ENCODE peak calls at places on chromosomes 6 and 20, in four cellular contexts. One of them, this sample, is unnamed.

GRCh38 chr6:98044168-98044567 is 761.2 kb upstream of the MMS22L start:
- DNase-seq in right lobe of liver: no peak
- DNase-seq in kidney tubule cell: no peak
- DNase-seq in HuH-7.5: no peak
- DNase-seq in this sample: no peak

GRCh38 chr20:16926626-16927025 is 178.5 kb downstream of the OTOR start:
- DNase-seq in right lobe of liver: no peak
- DNase-seq in kidney tubule cell: no peak
- DNase-seq in HuH-7.5: no peak
- DNase-seq in this sample: no peak

GRCh38 chr20:11204926-11205768 is 531.3 kb upstream of the JAG1 start:
- DNase-seq in right lobe of liver: peak
- DNase-seq in kidney tubule cell: peak
- DNase-seq in HuH-7.5: peak
- DNase-seq in this sample: peak

GRCh38 chr20:1293641-1294379 is 27.7 kb downstream of the SNPH start:
- DNase-seq in right lobe of liver: no peak
- DNase-seq in kidney tubule cell: no peak
- DNase-seq in HuH-7.5: no peak
- DNase-seq in this sample: no peak

GRCh38 chr6:24935753-24936152 is at the start of gene RIPOR2:
- DNase-seq in right lobe of liver: peak
- DNase-seq in kidney tubule cell: no peak
- DNase-seq in HuH-7.5: no peak
- DNase-seq in this sample: peak

GRCh38 chr6:157954150-157955117 is 27.2 kb upstream of the SYNJ2 start:
- DNase-seq in right lobe of liver: peak
- DNase-seq in kidney tubule cell: peak
- DNase-seq in HuH-7.5: peak
- DNase-seq in this sample: no peak

GRCh38 chr6:7541175-7542064 is at the start of gene DSP:
- DNase-seq in right lobe of liver: peak
- DNase-seq in kidney tubule cell: peak
- DNase-seq in HuH-7.5: peak
- DNase-seq in this sample: no peak

GRCh38 chr6:16654703-16655102 is 106.6 kb downstream of the ATXN1 start:
- DNase-seq in right lobe of liver: no peak
- DNase-seq in kidney tubule cell: no peak
- DNase-seq in HuH-7.5: no peak
- DNase-seq in this sample: no peak

GRCh38 chr20:48222595-48223180 is 437.4 kb upstream of the SULF2 start:
- DNase-seq in right lobe of liver: no peak
- DNase-seq in kidney tubule cell: no peak
- DNase-seq in HuH-7.5: no peak
- DNase-seq in this sample: no peak

GRCh38 chr6:99495466-99495865 is 19.8 kb downstream of the USP45 start:
- DNase-seq in right lobe of liver: no peak
- DNase-seq in kidney tubule cell: no peak
- DNase-seq in HuH-7.5: no peak
- DNase-seq in this sample: no peak

GRCh38 chr6:164401871-164402270 is 907.5 kb downstream of the C6orf118 start:
- DNase-seq in right lobe of liver: no peak
- DNase-seq in kidney tubule cell: no peak
- DNase-seq in HuH-7.5: no peak
- DNase-seq in this sample: peak

GRCh38 chr6:46048646-46049297 is 33.1 kb upstream of the CLIC5 start:
- DNase-seq in right lobe of liver: no peak
- DNase-seq in kidney tubule cell: no peak
- DNase-seq in HuH-7.5: no peak
- DNase-seq in this sample: no peak

GRCh38 chr6:34768148-34768547 is 10.8 kb downstream of the SNRPC start:
- DNase-seq in right lobe of liver: no peak
- DNase-seq in kidney tubule cell: no peak
- DNase-seq in HuH-7.5: no peak
- DNase-seq in this sample: no peak

GRCh38 chr6:131807644-131808459 is at the start of gene ENPP1:
- DNase-seq in right lobe of liver: peak
- DNase-seq in kidney tubule cell: peak
- DNase-seq in HuH-7.5: peak
- DNase-seq in this sample: peak

GRCh38 chr20:58906894-58907293 is 54.4 kb downstream of the GNAS start:
- DNase-seq in right lobe of liver: no peak
- DNase-seq in kidney tubule cell: peak
- DNase-seq in HuH-7.5: no peak
- DNase-seq in this sample: no peak

GRCh38 chr20:10857362-10858070 is 183.7 kb upstream of the JAG1 start:
- DNase-seq in right lobe of liver: peak
- DNase-seq in kidney tubule cell: peak
- DNase-seq in HuH-7.5: peak
- DNase-seq in this sample: peak

GRCh38 chr20:3847419-3847940 is 846 bp downstream of the MAVS start:
- DNase-seq in right lobe of liver: no peak
- DNase-seq in kidney tubule cell: peak
- DNase-seq in HuH-7.5: no peak
- DNase-seq in this sample: no peak

GRCh38 chr6:41237128-41237527 is 9.0 kb downstream of the TREML4 start:
- DNase-seq in right lobe of liver: no peak
- DNase-seq in kidney tubule cell: no peak
- DNase-seq in HuH-7.5: no peak
- DNase-seq in this sample: no peak

GRCh38 chr6:62614442-62614841 is 328.4 kb upstream of the KHDRBS2 start:
- DNase-seq in right lobe of liver: no peak
- DNase-seq in kidney tubule cell: no peak
- DNase-seq in HuH-7.5: no peak
- DNase-seq in this sample: no peak

GRCh38 chr6:47687432-47687831 is 10.9 kb upstream of the ADGRF4 start:
- DNase-seq in right lobe of liver: no peak
- DNase-seq in kidney tubule cell: no peak
- DNase-seq in HuH-7.5: no peak
- DNase-seq in this sample: no peak

GRCh38 chr6:7101290-7101689 is 6.5 kb upstream of the RREB1 start:
- DNase-seq in right lobe of liver: no peak
- DNase-seq in kidney tubule cell: no peak
- DNase-seq in HuH-7.5: no peak
- DNase-seq in this sample: no peak

GRCh38 chr6:157229733-157230132 is 93.6 kb downstream of the TMEM242 start:
- DNase-seq in right lobe of liver: no peak
- DNase-seq in kidney tubule cell: no peak
- DNase-seq in HuH-7.5: no peak
- DNase-seq in this sample: no peak

GRCh38 chr6:152309648-152310047 is 327.5 kb downstream of the SYNE1 start:
- DNase-seq in right lobe of liver: no peak
- DNase-seq in kidney tubule cell: no peak
- DNase-seq in HuH-7.5: no peak
- DNase-seq in this sample: peak

GRCh38 chr6:23045280-23045679 is 475.9 kb downstream of the HDGFL1 start:
- DNase-seq in right lobe of liver: no peak
- DNase-seq in kidney tubule cell: no peak
- DNase-seq in HuH-7.5: no peak
- DNase-seq in this sample: no peak

GRCh38 chr6:71289039-71289801 is 609 bp downstream of the OGFRL1 start:
- DNase-seq in right lobe of liver: peak
- DNase-seq in kidney tubule cell: peak
- DNase-seq in HuH-7.5: peak
- DNase-seq in this sample: no peak

GRCh38 chr20:9204979-9205378 is 136.1 kb downstream of the PLCB4 start:
- DNase-seq in right lobe of liver: no peak
- DNase-seq in kidney tubule cell: no peak
- DNase-seq in HuH-7.5: no peak
- DNase-seq in this sample: no peak

GRCh38 chr6:45538636-45539035 is 160.9 kb upstream of the SUPT3H start:
- DNase-seq in right lobe of liver: no peak
- DNase-seq in kidney tubule cell: no peak
- DNase-seq in HuH-7.5: no peak
- DNase-seq in this sample: no peak

GRCh38 chr20:37995856-37996625 is 37.2 kb downstream of the TTI1 start:
- DNase-seq in right lobe of liver: no peak
- DNase-seq in kidney tubule cell: no peak
- DNase-seq in HuH-7.5: no peak
- DNase-seq in this sample: no peak

GRCh38 chr20:58795923-58796245 is 54.8 kb downstream of the GNAS-AS1 start:
- DNase-seq in right lobe of liver: no peak
- DNase-seq in kidney tubule cell: no peak
- DNase-seq in HuH-7.5: no peak
- DNase-seq in this sample: no peak

GRCh38 chr20:62776692-62777527 is 19.4 kb upstream of the MRGBP start:
- DNase-seq in right lobe of liver: peak
- DNase-seq in kidney tubule cell: peak
- DNase-seq in HuH-7.5: no peak
- DNase-seq in this sample: no peak

GRCh38 chr6:154169193-154169847 is 130.3 kb downstream of the OPRM1 start:
- DNase-seq in right lobe of liver: no peak
- DNase-seq in kidney tubule cell: peak
- DNase-seq in HuH-7.5: no peak
- DNase-seq in this sample: peak

GRCh38 chr20:57250607-57251343 is 15.7 kb downstream of the BMP7 start:
- DNase-seq in right lobe of liver: no peak
- DNase-seq in kidney tubule cell: no peak
- DNase-seq in HuH-7.5: no peak
- DNase-seq in this sample: no peak